ENCODE peak calls at places on chromosomes 4 and X, in five cellular contexts. K is IMR-90, R is heart right ventricle, F is aorta, S is dorsolateral prefrontal cortex. L is an unnamed sample.

GRCh38 chr4:44632089-44632488 is 19.3 kb downstream of the YIPF7 start:
- DNase-seq in K (no peak), R (no peak), F (no peak), S (no peak), L (no peak)

GRCh38 chr4:124111922-124112321 is 600.6 kb downstream of the ANKRD50 start:
- DNase-seq in K (peak), R (peak), F (no peak), S (no peak), L (no peak)

GRCh38 chr4:186201535-186202230 is 10.3 kb downstream of the CYP4V2 start:
- DNase-seq in K (peak), R (no peak), F (no peak), S (no peak), L (no peak)

GRCh38 chr4:114132830-114133229 is 153.4 kb upstream of the ARSJ start:
- DNase-seq in K (no peak), R (no peak), F (no peak), S (no peak), L (no peak)

GRCh38 chrX:39837688-39838087 is 260.1 kb downstream of the BCOR start:
- DNase-seq in K (no peak), R (no peak), F (no peak), S (no peak), L (no peak)

GRCh38 chrX:155143959-155144548 is 72.2 kb upstream of the VBP1 start:
- DNase-seq in K (no peak), R (no peak), F (no peak), S (no peak), L (no peak)

GRCh38 chr4:41410049-41410448 is 127.9 kb upstream of the LIMCH1 start:
- DNase-seq in K (peak), R (no peak), F (no peak), S (no peak), L (no peak)

GRCh38 chr4:134862116-134862515 is 660.5 kb upstream of the PABPC4L start:
- DNase-seq in K (peak), R (no peak), F (no peak), S (no peak), L (no peak)

GRCh38 chrX:110795645-110796510 is at the start of gene CHRDL1:
- DNase-seq in K (no peak), R (no peak), F (peak), S (no peak), L (no peak)

GRCh38 chr4:19224820-19225219 is 1026.9 kb upstream of the SLIT2 start:
- DNase-seq in K (peak), R (no peak), F (no peak), S (no peak), L (no peak)

GRCh38 chr4:185640809-185641675 is 105.7 kb upstream of the PDLIM3 start:
- DNase-seq in K (peak), R (no peak), F (no peak), S (no peak), L (no peak)

GRCh38 chr4:8475751-8476575 is 35.4 kb downstream of the TRMT44 start:
- DNase-seq in K (no peak), R (no peak), F (no peak), S (no peak), L (no peak)

GRCh38 chr4:100146756-100147155 is 43.5 kb downstream of the DDIT4L start:
- DNase-seq in K (peak), R (no peak), F (no peak), S (no peak), L (no peak)

GRCh38 chr4:139858436-139859225 is 193.0 kb downstream of the MGST2 start:
- DNase-seq in K (no peak), R (no peak), F (no peak), S (no peak), L (no peak)

GRCh38 chr4:147830987-147831386 is 99.1 kb downstream of the ARHGAP10 start:
- DNase-seq in K (peak), R (no peak), F (no peak), S (no peak), L (no peak)

GRCh38 chrX:153946910-153947769 is 2.7 kb upstream of the RENBP start:
- DNase-seq in K (peak), R (peak), F (peak), S (peak), L (peak)

GRCh38 chrX:150085881-150086280 is 147.6 kb upstream of the EOLA2 start:
- DNase-seq in K (peak), R (no peak), F (no peak), S (no peak), L (no peak)

GRCh38 chrX:124300412-124300811 is 32.0 kb upstream of the TEX13D start:
- DNase-seq in K (no peak), R (no peak), F (no peak), S (no peak), L (no peak)

GRCh38 chr4:97404876-97405523 is 738.3 kb downstream of the STPG2 start:
- DNase-seq in K (no peak), R (no peak), F (no peak), S (no peak), L (no peak)

GRCh38 chr4:120616-121015 is 3.7 kb upstream of the ZNF718 start:
- DNase-seq in K (no peak), R (no peak), F (no peak), S (no peak), L (no peak)

GRCh38 chrX:6170424-6170823 is 58.2 kb downstream of the NLGN4X start:
- DNase-seq in K (no peak), R (no peak), F (no peak), S (no peak), L (no peak)

GRCh38 chrX:64805683-64806082 is 170.6 kb downstream of the ZC4H2 start:
- DNase-seq in K (no peak), R (no peak), F (no peak), S (no peak), L (no peak)

GRCh38 chr4:78569291-78569821 is 17.8 kb downstream of the ANXA3 start:
- DNase-seq in K (peak), R (no peak), F (no peak), S (no peak), L (no peak)
- H3K27ac ChIP-seq in K (peak), R (peak), F (no peak), S (no peak), L (no peak)

DNA sequence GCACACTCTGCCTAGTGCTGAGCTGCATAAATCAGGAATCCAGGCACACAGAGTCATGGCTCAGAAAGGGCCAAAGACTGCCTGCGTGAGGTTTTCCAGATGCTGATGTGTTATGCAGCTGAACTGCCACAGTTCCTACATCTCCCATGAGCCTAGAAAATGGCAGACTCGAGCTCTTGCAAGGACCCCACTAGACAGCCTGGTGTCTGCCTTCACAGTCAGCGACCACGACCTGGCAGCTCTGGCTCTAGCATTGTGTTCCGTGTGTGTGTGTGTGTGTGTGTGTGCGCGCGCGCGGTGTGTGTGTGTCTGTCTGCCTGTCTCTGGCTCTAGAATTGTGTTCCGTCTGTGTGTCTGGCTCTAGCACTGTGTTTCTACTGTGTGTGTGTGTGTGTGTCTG is 203.6 kb upstream of the AGTR2 start:
- DNase-seq in K (no peak), R (no peak), F (no peak), S (no peak), L (no peak)
- H3K27ac ChIP-seq in K (no peak), R (no peak), F (no peak), S (no peak), L (no peak)

DNA sequence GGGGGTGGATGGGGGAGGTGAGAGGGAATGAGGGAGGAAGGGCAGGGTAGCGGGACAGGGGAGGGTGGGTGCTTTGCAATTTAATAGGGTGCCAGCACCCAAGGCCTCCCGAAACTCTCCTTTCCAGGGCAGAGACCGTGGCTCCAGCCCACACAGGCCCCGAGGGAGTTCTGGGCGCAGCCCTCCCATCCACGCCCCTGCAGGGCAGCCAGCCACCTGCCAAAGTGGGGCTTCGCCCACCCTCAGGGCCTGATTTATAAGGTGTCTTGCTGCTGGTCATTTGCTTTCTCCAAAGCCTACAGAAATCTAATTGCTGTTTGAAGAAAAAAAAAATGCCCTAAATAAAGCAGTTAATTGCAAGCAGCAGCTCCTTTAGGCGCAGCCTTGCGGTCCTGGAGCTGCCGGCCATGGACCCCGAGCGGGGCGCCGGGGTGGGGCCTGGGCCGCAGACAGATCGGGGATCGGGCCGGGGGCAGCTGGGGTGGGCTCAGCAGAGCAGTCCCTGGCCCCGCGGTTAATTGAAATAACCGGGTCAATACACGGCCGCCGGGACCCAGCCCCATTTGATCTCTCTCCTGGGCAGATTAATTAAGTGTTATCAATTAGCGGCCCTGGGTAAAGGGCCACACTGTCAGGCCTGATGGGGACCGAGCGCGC is 106.0 kb upstream of the NKX1-1 start:
- DNase-seq in K (no peak), R (no peak), F (peak), S (no peak), L (no peak)
- H3K27ac ChIP-seq in K (no peak), R (no peak), F (no peak), S (no peak), L (no peak)

DNA sequence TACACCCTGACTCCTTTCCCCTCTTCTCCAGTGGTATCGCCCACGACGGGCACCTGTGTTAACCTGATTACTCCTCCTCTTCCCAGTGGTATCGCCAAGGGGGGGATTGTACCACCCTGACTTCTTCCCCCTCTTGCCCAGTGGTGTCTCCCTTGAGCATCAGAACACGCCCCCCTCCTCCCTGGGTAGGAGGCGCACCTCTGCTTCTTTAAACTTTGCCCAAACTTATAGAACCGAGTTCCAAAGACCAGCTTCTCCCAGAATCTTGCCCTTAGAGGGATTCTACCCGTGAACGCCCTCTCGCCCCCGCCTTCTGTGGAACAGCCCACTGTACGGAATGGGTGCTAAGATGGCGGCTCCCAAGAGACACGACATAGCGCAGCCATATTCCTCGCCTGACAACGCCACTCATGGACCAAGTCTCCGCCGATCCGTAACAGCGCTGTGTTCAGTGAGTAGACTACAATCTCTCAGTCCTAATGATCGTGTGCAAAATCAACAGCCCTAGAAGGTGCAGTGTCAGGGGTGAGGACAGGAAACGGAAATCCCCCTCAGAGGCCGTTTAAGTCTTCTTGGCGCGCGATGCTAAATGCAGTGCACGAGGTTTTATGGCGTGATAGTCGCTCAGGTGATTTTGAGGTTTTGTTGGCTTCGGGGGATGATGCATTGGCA is 4.2 kb upstream of the ZNF157 start:
- DNase-seq in K (peak), R (peak), F (peak), S (peak), L (peak)
- H3K27ac ChIP-seq in K (no peak), R (no peak), F (no peak), S (peak), L (peak)

GRCh38 chrX:139826065-139827044 is 106.5 kb downstream of the ATP11C start:
- DNase-seq in K (peak), R (no peak), F (no peak), S (no peak), L (no peak)

GRCh38 chrX:139820358-139820984 is 112.4 kb downstream of the ATP11C start:
- DNase-seq in K (no peak), R (no peak), F (no peak), S (no peak), L (no peak)

GRCh38 chrX:139828037-139828436 is 104.8 kb downstream of the ATP11C start:
- DNase-seq in K (no peak), R (no peak), F (no peak), S (no peak), L (no peak)

GRCh38 chrX:139825618-139826017 is 107.2 kb downstream of the ATP11C start:
- DNase-seq in K (no peak), R (no peak), F (no peak), S (no peak), L (no peak)

DNA sequence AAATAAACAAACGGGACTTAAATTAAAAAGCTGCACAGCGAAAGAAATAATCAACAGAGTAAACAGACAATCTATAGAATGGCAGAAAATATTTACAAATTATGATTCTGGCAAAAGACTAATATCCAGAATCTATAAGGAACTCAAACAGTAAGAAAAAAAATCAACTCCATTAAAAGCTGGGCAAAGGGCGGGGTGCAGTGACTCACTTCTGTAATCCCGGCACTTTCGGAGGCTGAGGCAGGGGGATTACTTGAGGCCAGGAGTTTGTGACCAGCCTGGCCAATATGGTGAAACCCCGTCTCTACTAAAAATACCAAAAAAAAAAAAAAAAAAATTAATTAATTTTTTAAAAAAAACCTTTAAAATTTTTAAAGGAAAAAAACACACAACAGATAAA is 109.0 kb downstream of the ATP11C start:
- DNase-seq in K (peak), R (no peak), F (no peak), S (no peak), L (no peak)
- H3K27ac ChIP-seq in K (no peak), R (no peak), F (no peak), S (no peak), L (no peak)

DNA sequence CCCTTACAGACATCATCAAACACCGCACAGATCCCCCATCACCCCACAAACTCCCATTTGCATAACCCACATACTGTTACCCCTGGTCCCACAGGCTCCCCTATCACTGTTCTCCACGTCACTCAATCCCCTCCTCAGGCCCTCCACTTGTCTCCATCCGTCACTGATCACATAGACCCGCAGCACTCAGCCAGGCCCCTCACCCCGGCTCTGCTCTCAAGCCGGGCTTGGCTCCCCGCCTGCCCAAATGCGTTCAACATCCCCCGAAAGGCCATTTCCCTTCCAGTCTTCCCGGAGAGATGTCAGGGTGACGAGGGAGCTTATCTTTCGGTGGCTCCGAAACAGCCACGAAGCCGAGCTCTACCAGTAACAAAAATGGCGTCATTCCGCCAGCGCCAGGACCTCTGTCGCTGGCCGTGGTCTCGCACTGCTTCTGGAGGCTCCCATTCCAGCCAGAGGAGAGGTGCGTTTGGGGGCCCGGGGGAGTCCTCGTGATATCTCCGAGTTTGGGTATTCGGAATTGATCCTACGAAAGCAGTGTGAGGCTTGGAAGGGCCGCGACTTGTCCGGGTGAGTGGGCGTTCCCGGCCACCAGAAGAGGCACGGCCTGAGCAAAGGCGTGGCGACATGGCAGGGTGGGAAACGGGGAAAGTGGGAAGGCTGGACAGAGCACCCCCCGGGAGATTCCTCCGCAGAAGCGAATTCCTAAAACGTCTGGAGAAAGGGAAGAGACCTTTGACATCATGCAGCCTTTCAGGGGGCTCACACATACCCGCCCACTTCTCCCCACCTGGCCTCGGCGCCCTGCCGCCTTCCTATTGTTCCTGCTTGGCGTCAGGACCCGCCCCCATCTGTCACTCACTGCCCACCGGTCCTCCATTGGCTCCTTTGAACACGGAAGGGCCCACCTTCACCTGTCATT is at the start of gene ZNF630:
- DNase-seq in K (peak), R (peak), F (peak), S (peak), L (peak)
- H3K27ac ChIP-seq in K (peak), R (peak), F (no peak), S (peak), L (peak)

GRCh38 chrX:137749282-137749681 is 183.4 kb downstream of the ZIC3 start:
- DNase-seq in K (no peak), R (no peak), F (no peak), S (no peak), L (no peak)
- H3K27ac ChIP-seq in K (no peak), R (no peak), F (no peak), S (no peak), L (no peak)

GRCh38 chrX:9909254-9909653 is 57.9 kb upstream of the CLDN34 start:
- DNase-seq in K (no peak), R (no peak), F (no peak), S (no peak), L (no peak)

GRCh38 chrX:9907645-9908387 is 59.3 kb upstream of the CLDN34 start:
- DNase-seq in K (peak), R (no peak), F (no peak), S (no peak), L (no peak)

GRCh38 chrX:9905721-9906120 is 61.4 kb upstream of the CLDN34 start:
- DNase-seq in K (no peak), R (no peak), F (no peak), S (no peak), L (no peak)

GRCh38 chrX:9905288-9905687 is 61.9 kb upstream of the CLDN34 start:
- DNase-seq in K (peak), R (no peak), F (no peak), S (no peak), L (no peak)

GRCh38 chrX:9906919-9907318 is 60.2 kb upstream of the CLDN34 start:
- DNase-seq in K (no peak), R (no peak), F (no peak), S (no peak), L (no peak)
- H3K27ac ChIP-seq in K (peak), R (no peak), F (no peak), S (no peak), L (no peak)